ENCODE peak calls at places on chromosomes 13 and 19, in ten cellular contexts. A, K, G, L, P, M, W, Q, V and O are unnamed samples.

GRCh38 chr13:30963794-30964193 is 31.3 kb downstream of the TEX26 start:
- DNase-seq in G (no peak), L (no peak), V (no peak), Q (no peak), P (no peak), A (peak), K (no peak), W (no peak), M (no peak), O (peak)

GRCh38 chr19:2542341-2543069 is 66.6 kb downstream of the GADD45B start:
- DNase-seq in W (no peak), L (no peak), Q (no peak), G (no peak), A (peak), K (no peak), M (no peak), V (no peak), P (no peak), O (peak)

GRCh38 chr19:39112338-39112890 is 13.2 kb upstream of the PAK4 start:
- DNase-seq in M (no peak), W (no peak), G (no peak), K (peak), A (peak), L (no peak), P (peak), V (no peak), Q (no peak), O (no peak)

GRCh38 chr13:89577301-89577700 is 1770.2 kb upstream of the MIR17HG start:
- DNase-seq in W (no peak), P (no peak), V (no peak), M (no peak), Q (no peak), K (no peak), A (no peak), G (no peak), L (no peak), O (no peak)

GRCh38 chr13:50126378-50127016 is 111.3 kb downstream of the KCNRG start:
- DNase-seq in P (no peak), L (no peak), G (no peak), W (no peak), V (no peak), Q (no peak), A (peak), K (no peak), M (no peak), O (no peak)

GRCh38 chr13:93320942-93321341 is 94.3 kb downstream of the GPC6 start:
- DNase-seq in Q (no peak), L (no peak), M (no peak), P (no peak), K (no peak), G (no peak), V (no peak), W (no peak), A (peak), O (no peak)

GRCh38 chr19:17671906-17672305 is 16.2 kb downstream of the UNC13A start:
- DNase-seq in A (peak), L (no peak), Q (no peak), V (no peak), G (no peak), K (peak), W (no peak), P (no peak), M (no peak), O (peak)

GRCh38 chr13:94481966-94482365 is 2.5 kb upstream of the DCT start:
- DNase-seq in A (peak), V (no peak), L (no peak), Q (no peak), G (no peak), M (no peak), P (no peak), W (no peak), K (peak), O (no peak)

GRCh38 chr19:49761625-49762311 is 1.3 kb downstream of the TSKS start:
- DNase-seq in L (no peak), A (peak), K (no peak), G (no peak), P (no peak), Q (no peak), W (peak), V (no peak), M (no peak), O (peak)

GRCh38 chr19:28285917-28286316 is 927.0 kb downstream of the UQCRFS1 start:
- DNase-seq in W (no peak), K (no peak), L (no peak), G (no peak), A (no peak), M (no peak), V (no peak), Q (no peak), P (no peak), O (no peak)

GRCh38 chr13:110073982-110074381 is 233.0 kb downstream of the COL4A1 start:
- DNase-seq in Q (no peak), P (no peak), W (no peak), G (no peak), L (no peak), K (no peak), V (no peak), M (no peak), A (no peak), O (no peak)

GRCh38 chr19:3700242-3701032 is at the start of gene PIP5K1C:
- DNase-seq in L (peak), K (peak), W (peak), M (peak), P (peak), G (peak), A (peak), V (peak), Q (peak), O (peak)

GRCh38 chr13:40351537-40352384 is 314.7 kb downstream of the FOXO1 start:
- DNase-seq in P (peak), V (no peak), M (no peak), A (no peak), W (no peak), K (no peak), L (no peak), G (no peak), Q (no peak), O (no peak)

GRCh38 chr19:51247972-51248371 is 2.9 kb upstream of the SIGLECL1 start:
- DNase-seq in V (no peak), W (no peak), G (no peak), P (no peak), A (no peak), M (no peak), L (no peak), Q (no peak), K (no peak), O (no peak)

GRCh38 chr13:51925865-51926527 is 64.2 kb downstream of the CCDC70 start:
- DNase-seq in V (no peak), A (no peak), L (no peak), G (no peak), P (no peak), M (no peak), W (no peak), K (no peak), Q (no peak), O (no peak)

GRCh38 chr19:29751932-29752331 is 36.9 kb upstream of the C19orf12 start:
- DNase-seq in M (no peak), V (no peak), W (no peak), Q (no peak), A (no peak), G (no peak), L (no peak), K (no peak), P (no peak), O (no peak)

GRCh38 chr13:28541966-28542365 is 47.0 kb upstream of the FLT1 start:
- DNase-seq in M (no peak), K (no peak), A (peak), Q (no peak), L (no peak), W (no peak), P (no peak), V (no peak), G (no peak), O (no peak)

GRCh38 chr13:27168870-27169525 is 2.6 kb downstream of the USP12 start:
- DNase-seq in K (no peak), G (no peak), Q (no peak), A (peak), W (no peak), V (no peak), P (no peak), L (no peak), M (no peak), O (peak)

GRCh38 chr13:100550433-100550832 is 38.2 kb downstream of the GGACT start:
- DNase-seq in K (no peak), Q (no peak), P (no peak), A (peak), M (no peak), G (no peak), W (peak), V (no peak), L (no peak), O (no peak)

GRCh38 chr13:50677687-50678463 is 165.6 kb downstream of the DLEU7 start:
- DNase-seq in Q (no peak), P (no peak), W (no peak), K (no peak), A (peak), V (no peak), M (no peak), G (no peak), L (no peak), O (no peak)

GRCh38 chr19:14023404-14024235 is 4.3 kb upstream of the RLN3 start:
- DNase-seq in G (no peak), A (peak), V (no peak), K (peak), Q (peak), W (no peak), M (peak), L (no peak), P (no peak), O (peak)

GRCh38 chr13:91879360-91879759 is 480.9 kb downstream of the GPC5 start:
- DNase-seq in A (no peak), G (no peak), V (no peak), W (no peak), L (no peak), Q (no peak), M (no peak), K (no peak), P (no peak), O (no peak)

GRCh38 chr19:48928164-48929005 is 5.1 kb upstream of the DHDH start:
- DNase-seq in K (no peak), L (no peak), M (no peak), A (no peak), V (no peak), G (no peak), P (no peak), Q (no peak), W (no peak), O (no peak)

GRCh38 chr13:41457589-41458186 is 338 bp downstream of the RGCC start:
- DNase-seq in P (no peak), L (peak), W (no peak), V (no peak), K (no peak), M (no peak), A (no peak), G (no peak), Q (no peak), O (peak)

GRCh38 chr19:33740811-33741396 is 55.8 kb upstream of the KCTD15 start:
- DNase-seq in Q (peak), G (peak), K (no peak), L (no peak), A (peak), V (no peak), P (no peak), M (peak), W (no peak), O (peak)

GRCh38 chr19:2097330-2098327 is 914 bp downstream of the IZUMO4 start:
- DNase-seq in V (no peak), A (no peak), G (no peak), Q (no peak), M (no peak), K (no peak), W (no peak), L (no peak), P (peak), O (no peak)

GRCh38 chr13:57073983-57074382 is 66.7 kb upstream of the PRR20A start:
- DNase-seq in L (no peak), W (no peak), K (no peak), V (no peak), G (no peak), A (no peak), P (no peak), M (no peak), Q (no peak), O (no peak)

GRCh38 chr13:113907637-113908617 is 44.1 kb upstream of the GAS6 start:
- DNase-seq in V (no peak), L (no peak), P (no peak), A (peak), Q (peak), M (no peak), W (peak), K (peak), G (no peak), O (no peak)

GRCh38 chr19:16531380-16531669 is 10.9 kb downstream of the CHERP start:
- DNase-seq in V (no peak), L (no peak), K (no peak), M (no peak), P (no peak), Q (no peak), W (no peak), A (no peak), G (no peak), O (no peak)